ENCODE peak calls at places on chromosomes 2 and 18, in four cellular contexts. G, X, Z and I are unnamed samples.
A peak's percentile ranks its signal among the peaks of the same experiment; 100 is the strongest.

GRCh38 chr2:189982777-189983394 is 79.6 kb downstream of the MSTN start:
- DNase-seq in G (no peak), X (peak; percentile 5), Z (peak; percentile 8), I (peak; percentile 3)

GRCh38 chr2:12167525-12168317 is 421.3 kb downstream of the LPIN1 start:
- DNase-seq in G (no peak), X (no peak), Z (no peak), I (no peak)

GRCh38 chr2:28368417-28368798 is 24.2 kb upstream of the FOSL2 start:
- DNase-seq in G (no peak), X (no peak), Z (no peak), I (no peak)

GRCh38 chr2:25276569-25277465 is 64.9 kb downstream of the DNMT3A start:
- DNase-seq in G (peak; percentile 67), X (peak; percentile 42), Z (no peak), I (no peak)

GRCh38 chr2:5330961-5331360 is 361.2 kb upstream of the SOX11 start:
- DNase-seq in G (no peak), X (no peak), Z (peak; percentile 3), I (no peak)

GRCh38 chr2:118221952-118222594 is 133.8 kb downstream of the INSIG2 start:
- DNase-seq in G (no peak), X (peak; percentile 83), Z (peak; percentile 72), I (peak; percentile 51)

GRCh38 chr2:20451346-20451745 is 4.5 kb downstream of the RHOB start:
- DNase-seq in G (no peak), X (peak; percentile 84), Z (no peak), I (no peak)

GRCh38 chr18:63322908-63323634 is 3.5 kb upstream of the BCL2 start:
- DNase-seq in G (peak; percentile 47), X (peak; percentile 85), Z (peak; percentile 58), I (peak; percentile 69)

GRCh38 chr2:142974288-142975024 is 97.0 kb downstream of the KYNU start:
- DNase-seq in G (no peak), X (peak; percentile 55), Z (peak; percentile 93), I (no peak)

GRCh38 chr2:218387369-218388194 is 5.5 kb downstream of the SLC11A1 start:
- DNase-seq in G (no peak), X (peak; percentile 84), Z (peak; percentile 85), I (no peak)

GRCh38 chr2:39492701-39493100 is 55.6 kb upstream of the MAP4K3 start:
- DNase-seq in G (no peak), X (no peak), Z (no peak), I (no peak)

GRCh38 chr18:8188196-8188595 is 421.0 kb upstream of the RAB12 start:
- DNase-seq in G (no peak), X (peak; percentile 30), Z (peak; percentile 18), I (no peak)

GRCh38 chr2:222736301-222736700 is 64.8 kb downstream of the MOGAT1 start:
- DNase-seq in G (no peak), X (peak; percentile 54), Z (no peak), I (no peak)

GRCh38 chr2:71583876-71584275 is 130.5 kb downstream of the DYSF start:
- DNase-seq in G (no peak), X (no peak), Z (no peak), I (no peak)

GRCh38 chr2:204840504-204840903 is 295.2 kb downstream of the PARD3B start:
- DNase-seq in G (no peak), X (no peak), Z (no peak), I (no peak)

GRCh38 chr18:26771524-26771923 is 94.0 kb downstream of the AQP4 start:
- DNase-seq in G (no peak), X (peak; percentile 51), Z (no peak), I (peak; percentile 46)

GRCh38 chr2:695111-695510 is 17.9 kb upstream of the TMEM18 start:
- DNase-seq in G (no peak), X (no peak), Z (no peak), I (no peak)

GRCh38 chr2:45311559-45311958 is 299.5 kb downstream of the SRBD1 start:
- DNase-seq in G (no peak), X (no peak), Z (no peak), I (no peak)

GRCh38 chr2:50143822-50144575 is 887.9 kb downstream of the NRXN1 start:
- DNase-seq in G (no peak), X (peak; percentile 71), Z (peak; percentile 43), I (peak; percentile 30)

GRCh38 chr2:234980476-234981187 is 28.8 kb downstream of the SH3BP4 start:
- DNase-seq in G (no peak), X (peak; percentile 68), Z (no peak), I (no peak)

GRCh38 chr2:159797468-159798375 is at the start of gene CD302:
- DNase-seq in G (peak; percentile 3), X (peak; percentile 74), Z (no peak), I (no peak)

GRCh38 chr2:159799833-159800232 is 1.8 kb upstream of the CD302 start:
- DNase-seq in G (no peak), X (no peak), Z (no peak), I (no peak)

GRCh38 chr2:159798376-159798724 is 342 bp upstream of the CD302 start:
- DNase-seq in G (no peak), X (no peak), Z (no peak), I (no peak)

GRCh38 chr2:159793265-159793664 is 4.7 kb downstream of the CD302 start:
- DNase-seq in G (no peak), X (no peak), Z (no peak), I (no peak)

GRCh38 chr2:159795781-159796667 is 2.0 kb downstream of the CD302 start:
- DNase-seq in G (no peak), X (no peak), Z (no peak), I (no peak)
- H3K4me3 ChIP-seq in G (no peak overlapping the region), X (no peak overlapping the region), Z (no peak overlapping the region), I (no peak overlapping the region)

DNA sequence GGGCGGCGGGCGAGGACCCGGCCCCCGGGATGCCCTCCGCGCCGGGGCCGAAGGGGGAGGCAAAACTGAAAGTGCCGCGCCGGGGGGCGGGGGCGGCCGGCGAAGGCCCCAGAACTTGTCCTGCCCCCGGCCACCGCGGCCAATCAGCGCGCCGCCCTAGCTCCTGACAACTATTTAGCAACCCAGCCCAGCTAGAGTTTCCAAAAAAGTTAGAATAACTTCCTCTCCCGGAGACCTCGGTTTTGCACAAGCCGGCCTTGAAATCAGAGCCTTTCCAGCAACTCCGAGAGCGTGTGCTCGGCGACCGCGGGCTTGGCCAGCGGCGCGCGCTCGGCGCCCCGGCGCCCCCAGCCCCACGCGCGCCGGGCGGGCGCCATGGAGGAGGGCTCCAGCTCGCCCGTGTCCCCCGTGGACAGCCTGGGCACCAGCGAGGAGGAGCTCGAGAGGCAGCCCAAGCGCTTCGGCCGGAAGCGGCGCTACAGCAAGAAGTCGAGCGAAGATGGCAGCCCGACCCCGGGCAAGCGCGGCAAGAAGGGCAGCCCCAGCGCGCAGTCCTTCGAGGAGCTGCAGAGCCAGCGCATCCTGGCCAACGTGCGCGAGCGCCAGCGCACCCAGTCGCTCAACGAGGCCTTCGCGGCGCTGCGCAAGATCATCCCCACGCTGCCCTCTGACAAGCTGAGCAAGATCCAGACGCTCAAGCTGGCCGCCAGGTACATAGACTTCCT is at the start of gene TWIST2:
- DNase-seq in G (no peak), X (peak; percentile 95), Z (peak; percentile 65), I (no peak)
- H3K4me3 ChIP-seq in G (peak within 1 kb of the TSS; percentile 11), X (no peak within 1 kb of the TSS), Z (peak within 1 kb of the TSS; percentile 43), I (no peak within 1 kb of the TSS)

GRCh38 chr18:33444699-33445098 is 4.2 kb upstream of the CCDC178 start:
- DNase-seq in G (no peak), X (no peak), Z (no peak), I (no peak)

GRCh38 chr18:33440384-33441043 is at the start of gene CCDC178:
- DNase-seq in G (no peak), X (peak; percentile 38), Z (no peak), I (no peak)

GRCh38 chr18:33440011-33440383 is 524 bp downstream of the CCDC178 start:
- DNase-seq in G (no peak), X (peak; percentile 64), Z (peak; percentile 42), I (peak; percentile 2)
- H3K4me3 ChIP-seq in G (no peak overlapping the region), X (peak overlapping the region; percentile 58), Z (peak overlapping the region; percentile 28), I (no peak overlapping the region)

GRCh38 chr2:54404270-54404669 is 51.9 kb upstream of the SPTBN1 start:
- DNase-seq in G (no peak), X (peak; percentile 90), Z (no peak), I (peak; percentile 86)

GRCh38 chr2:54401592-54401991 is 54.5 kb upstream of the SPTBN1 start:
- DNase-seq in G (no peak), X (no peak), Z (no peak), I (no peak)

GRCh38 chr2:54403512-54404238 is 52.5 kb upstream of the SPTBN1 start:
- DNase-seq in G (no peak), X (no peak), Z (no peak), I (peak; percentile 20)

GRCh38 chr2:54406031-54406430 is 50.1 kb upstream of the SPTBN1 start:
- DNase-seq in G (no peak), X (no peak), Z (no peak), I (no peak)

GRCh38 chr2:54402350-54402749 is 53.8 kb upstream of the SPTBN1 start:
- DNase-seq in G (no peak), X (peak; percentile 90), Z (no peak), I (no peak)
- H3K4me3 ChIP-seq in G (no peak overlapping the region), X (no peak overlapping the region), Z (no peak overlapping the region), I (no peak overlapping the region)

GRCh38 chr2:161171595-161171929 is 11.3 kb downstream of the TANK start:
- DNase-seq in G (no peak), X (peak; percentile 55), Z (no peak), I (no peak)

GRCh38 chr2:161172901-161173540 is 12.8 kb downstream of the TANK start:
- DNase-seq in G (no peak), X (no peak), Z (no peak), I (no peak)

GRCh38 chr2:161169335-161169734 is 9.1 kb downstream of the TANK start:
- DNase-seq in G (no peak), X (no peak), Z (no peak), I (no peak)

GRCh38 chr2:161170377-161170776 is 10.1 kb downstream of the TANK start:
- DNase-seq in G (no peak), X (no peak), Z (peak; percentile 19), I (no peak)

DNA sequence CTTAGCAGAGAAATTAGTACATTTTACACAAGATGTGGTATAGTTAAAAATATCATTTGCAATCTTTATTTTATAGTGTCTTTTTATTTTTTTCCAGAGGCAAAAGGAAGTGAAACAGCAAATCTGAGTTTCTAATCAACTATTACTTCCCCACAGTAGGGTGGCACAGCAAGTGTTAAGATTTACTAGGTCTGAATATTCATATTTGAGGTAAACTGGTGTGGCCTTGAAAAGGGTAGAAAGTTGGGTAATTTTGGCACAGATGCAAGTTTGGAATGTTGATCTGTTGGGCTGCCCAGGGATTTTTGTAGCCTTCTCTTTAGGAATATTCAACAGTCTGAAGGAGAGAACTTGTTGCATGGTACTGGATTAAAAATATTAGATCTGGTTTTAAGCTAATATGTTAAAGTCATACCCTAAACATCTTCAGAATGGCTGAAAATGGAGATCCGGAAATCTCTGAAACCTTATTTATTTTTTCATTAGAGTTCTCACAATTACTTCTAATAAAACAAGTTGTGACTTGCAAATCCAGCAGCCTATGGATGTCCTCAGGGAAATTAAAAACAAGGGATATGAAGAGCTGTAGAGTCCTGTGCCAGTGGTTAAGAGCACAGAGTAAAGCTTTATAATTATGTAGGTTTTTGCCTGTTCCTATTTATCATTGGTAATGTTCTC is 10.8 kb downstream of the TANK start:
- DNase-seq in G (no peak), X (peak; percentile 65), Z (peak; percentile 68), I (no peak)
- H3K4me3 ChIP-seq in G (no peak overlapping the region), X (no peak overlapping the region), Z (no peak overlapping the region), I (no peak overlapping the region)